ENCODE peak calls at places on chromosomes 2 and 18, in eight cellular contexts. Q, B, U, O, F, S, V and W are unnamed samples.

GRCh38 chr2:136394136-136395060 is 276.4 kb upstream of the CXCR4 start:
- DNase-seq in Q (no peak), B (no peak), U (no peak), O (no peak), F (no peak), S (no peak), V (no peak), W (no peak)

GRCh38 chr2:128441341-128442052 is 122.8 kb upstream of the HS6ST1 start:
- DNase-seq in Q (no peak), B (no peak), U (no peak), O (no peak), F (no peak), S (peak; percentile 45), V (peak; percentile 72), W (no peak)

GRCh38 chr2:71720283-71720560 is 266.9 kb downstream of the DYSF start:
- DNase-seq in Q (no peak), B (no peak), U (no peak), O (no peak), F (no peak), S (no peak), V (no peak), W (no peak)

GRCh38 chr2:557635-558301 is 119.4 kb downstream of the TMEM18 start:
- DNase-seq in Q (no peak), B (no peak), U (no peak), O (no peak), F (no peak), S (no peak), V (no peak), W (no peak)

GRCh38 chr2:151051584-151052220 is 210.0 kb downstream of the RBM43 start:
- DNase-seq in Q (peak; percentile 12), B (peak; percentile 67), U (peak; percentile 45), O (peak; percentile 41), F (no peak), S (peak; percentile 54), V (no peak), W (peak; percentile 73)

GRCh38 chr2:54402350-54402749 is 53.8 kb upstream of the SPTBN1 start:
- DNase-seq in Q (no peak), B (peak; percentile 56), U (no peak), O (peak; percentile 21), F (no peak), S (peak; percentile 75), V (peak; percentile 85), W (peak; percentile 74)

GRCh38 chr18:63534615-63535014 is 7.6 kb upstream of the SERPINB12 start:
- DNase-seq in Q (no peak), B (no peak), U (no peak), O (no peak), F (no peak), S (no peak), V (no peak), W (no peak)

GRCh38 chr18:79278896-79279295 is 116.8 kb upstream of the NFATC1 start:
- DNase-seq in Q (no peak), B (no peak), U (no peak), O (no peak), F (no peak), S (peak; percentile 42), V (no peak), W (no peak)

GRCh38 chr18:7566587-7567486 is at the start of gene PTPRM:
- DNase-seq in Q (no peak), B (peak; percentile 78), U (peak; percentile 89), O (peak; percentile 76), F (peak; percentile 88), S (peak; percentile 89), V (peak; percentile 95), W (peak; percentile 68)

GRCh38 chr2:183935005-183935404 is 663.3 kb upstream of the ZNF804A start:
- DNase-seq in Q (no peak), B (no peak), U (no peak), O (no peak), F (no peak), S (no peak), V (no peak), W (no peak)

GRCh38 chr2:188297983-188298382 is 6.3 kb downstream of the GULP1 start:
- DNase-seq in Q (no peak), B (no peak), U (no peak), O (no peak), F (no peak), S (no peak), V (no peak), W (no peak)

GRCh38 chr2:235204923-235205322 is 253.1 kb downstream of the SH3BP4 start:
- DNase-seq in Q (no peak), B (no peak), U (no peak), O (peak; percentile 1), F (no peak), S (no peak), V (peak; percentile 84), W (no peak)

GRCh38 chr2:223619486-223620129 is 17.4 kb upstream of the SCG2 start:
- DNase-seq in Q (no peak), B (no peak), U (peak; percentile 16), O (no peak), F (no peak), S (no peak), V (no peak), W (no peak)

GRCh38 chr2:157848242-157848641 is 27.9 kb downstream of the ACVR1 start:
- DNase-seq in Q (no peak), B (no peak), U (no peak), O (no peak), F (no peak), S (peak; percentile 40), V (no peak), W (no peak)

GRCh38 chr2:165450141-165450540 is 19.4 kb upstream of the CSRNP3 start:
- DNase-seq in Q (no peak), B (no peak), U (no peak), O (no peak), F (no peak), S (no peak), V (no peak), W (no peak)
- TF ChIP-seq CTCF in Q (no peak), B (no peak), U (no peak), O (no peak), F (no peak), S (no peak), V (no peak), W (no peak)

DNA sequence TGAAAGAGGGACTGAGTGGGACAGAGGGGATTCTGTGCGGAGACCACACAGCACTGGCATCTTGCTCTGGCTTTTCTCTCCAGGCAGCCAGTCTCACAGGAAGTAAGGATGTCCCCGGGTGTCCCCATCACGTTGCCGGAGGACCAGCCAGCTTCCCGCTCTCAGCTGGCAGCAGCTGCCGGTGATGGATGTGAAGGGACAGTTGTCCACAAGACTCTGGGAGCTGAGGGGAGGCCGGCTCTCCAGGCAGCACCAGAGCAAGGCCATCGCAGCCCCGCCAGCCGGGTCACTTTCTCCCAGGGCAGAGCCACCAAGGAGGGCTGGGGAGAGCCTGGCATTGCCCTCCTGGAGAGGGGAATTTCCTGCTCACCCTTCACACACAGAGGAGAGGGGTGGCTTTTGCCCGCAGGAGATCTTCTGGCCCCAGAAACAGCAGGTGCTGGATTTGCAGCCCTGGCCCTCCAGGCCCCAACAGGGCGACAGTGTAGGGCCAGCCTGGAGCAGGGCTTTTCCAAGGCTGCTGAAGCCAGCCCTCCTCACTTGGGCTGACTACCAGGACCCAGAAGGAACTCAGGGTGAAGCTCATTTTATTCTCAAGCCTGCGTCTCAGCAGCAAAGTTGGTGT is 24.0 kb upstream of the B3GNT7 start:
- DNase-seq in Q (no peak), B (no peak), U (no peak), O (no peak), F (no peak), S (no peak), V (peak; percentile 74), W (no peak)
- H3K4me3 ChIP-seq in Q (no peak overlapping the region), B (no peak overlapping the region), U (no peak overlapping the region), O (no peak overlapping the region), F (no peak overlapping the region), S (no peak overlapping the region), V (no peak overlapping the region), W (no peak overlapping the region)

GRCh38 chr2:220858101-220858500 is 714.0 kb downstream of the EPHA4 start:
- DNase-seq in Q (no peak), B (no peak), U (no peak), O (no peak), F (no peak), S (no peak), V (no peak), W (no peak)
- TF ChIP-seq CTCF in Q (no peak), B (no peak), U (peak; percentile 18), O (no peak), F (no peak), S (peak; percentile 56), V (no peak), W (no peak)

GRCh38 chr18:74407888-74408287 is 49.2 kb downstream of the DIPK1C start:
- DNase-seq in Q (no peak), B (no peak), U (no peak), O (no peak), F (no peak), S (no peak), V (no peak), W (no peak)
- H3K4me3 ChIP-seq in Q (no peak overlapping the region), B (no peak overlapping the region), U (no peak overlapping the region), O (no peak overlapping the region), F (no peak overlapping the region), S (no peak overlapping the region), V (no peak overlapping the region), W (no peak overlapping the region)

DNA sequence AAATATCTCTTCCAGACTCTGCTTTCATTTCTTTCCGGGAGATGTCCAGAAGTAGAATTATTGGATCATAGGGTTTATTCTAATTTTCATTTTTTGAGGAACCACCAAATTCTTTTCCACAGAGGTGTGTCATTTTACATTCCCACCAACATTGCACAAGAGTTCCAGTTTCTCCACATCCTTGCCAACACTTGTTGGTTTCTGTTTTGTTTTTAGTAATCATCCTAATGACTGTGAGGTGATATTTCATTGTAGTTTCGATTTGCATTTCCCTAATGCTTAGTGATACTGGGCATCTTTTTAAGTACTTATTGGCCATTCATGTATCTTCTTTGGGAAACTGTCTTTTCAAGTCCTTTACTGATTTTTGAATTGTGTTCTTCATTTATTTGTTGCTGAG is 513.1 kb downstream of the PARD3B start:
- DNase-seq in Q (no peak), B (no peak), U (no peak), O (no peak), F (no peak), S (no peak), V (no peak), W (peak; percentile 11)
- TF ChIP-seq CTCF in Q (no peak), B (no peak), U (no peak), O (no peak), F (no peak), S (no peak), V (no peak), W (no peak)

DNA sequence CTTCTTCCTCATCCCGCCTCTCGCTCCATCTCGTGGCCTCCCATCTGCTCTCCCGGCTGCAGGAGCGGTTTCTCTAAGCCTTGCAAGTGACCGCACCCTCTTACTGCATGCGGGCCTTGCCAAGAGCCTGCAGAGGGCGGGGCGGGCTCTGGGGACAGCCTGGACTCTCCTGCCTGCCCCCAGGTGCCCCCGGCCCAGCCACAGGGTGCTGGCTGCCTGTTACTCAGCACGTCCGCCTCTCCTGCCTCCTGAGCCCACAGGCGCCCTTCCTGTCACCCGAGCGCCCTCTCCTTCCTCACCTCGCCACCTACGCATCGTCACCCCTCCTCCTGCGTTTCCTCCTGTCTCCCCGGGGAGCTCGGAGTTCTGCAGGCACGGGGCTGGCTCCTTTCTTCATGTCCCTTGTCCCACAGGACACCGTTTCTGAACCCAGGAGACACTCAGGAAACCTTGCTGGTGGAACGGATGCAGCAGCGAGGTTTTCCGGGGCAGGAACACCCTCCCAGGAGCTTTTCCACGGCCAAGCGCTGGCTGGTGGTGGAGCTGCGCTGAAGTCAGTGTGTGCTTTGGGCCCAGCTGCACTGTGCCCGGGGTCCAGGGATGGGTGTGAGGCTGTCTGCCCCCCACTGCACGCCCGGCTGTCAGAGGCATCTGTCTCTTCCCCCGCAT is 28.5 kb downstream of the HPCAL1 start:
- DNase-seq in Q (no peak), B (no peak), U (no peak), O (peak; percentile 66), F (no peak), S (peak; percentile 82), V (peak; percentile 86), W (peak; percentile 61)
- H3K4me3 ChIP-seq in Q (peak overlapping the region; percentile 17), B (no peak overlapping the region), U (no peak overlapping the region), O (no peak overlapping the region), F (no peak overlapping the region), S (no peak overlapping the region), V (no peak overlapping the region), W (no peak overlapping the region)

GRCh38 chr2:207046642-207047213 is 107.4 kb downstream of the CPO start:
- DNase-seq in Q (no peak), B (no peak), U (no peak), O (peak; percentile 23), F (no peak), S (peak; percentile 46), V (no peak), W (peak; percentile 38)
- TF ChIP-seq CTCF in Q (no peak), B (no peak), U (no peak), O (no peak), F (no peak), S (no peak), V (no peak), W (no peak)